ENCODE peak calls at places on chromosomes 12 and 14, in five cellular contexts. M, T, R, V and W are unnamed samples.

GRCh38 chr12:116480210-116480818 is 78.9 kb upstream of the MAP1LC3B2 start:
- DNase-seq in M (no peak), T (no peak), R (no peak), V (no peak), W (no peak)

GRCh38 chr12:52370906-52371608 is 3.8 kb upstream of the KRT85 start:
- DNase-seq in M (no peak), T (peak), R (no peak), V (no peak), W (peak)

GRCh38 chr14:68349900-68350323 is 443.0 kb downstream of the ZFP36L1 start:
- DNase-seq in M (no peak), T (no peak), R (no peak), V (no peak), W (no peak)

GRCh38 chr14:72962829-72963312 is 36.6 kb downstream of the DCAF4 start:
- DNase-seq in M (peak), T (no peak), R (peak), V (no peak), W (no peak)

GRCh38 chr14:70677324-70677723 is 35.6 kb downstream of the TTC9 start:
- DNase-seq in M (no peak), T (no peak), R (no peak), V (no peak), W (no peak)

GRCh38 chr12:51721281-51721940 is 127.1 kb downstream of the FIGNL2 start:
- DNase-seq in M (no peak), T (peak), R (peak), V (peak), W (no peak)

GRCh38 chr12:13000935-13001724 is 1.1 kb upstream of the HEBP1 start:
- DNase-seq in M (peak), T (peak), R (peak), V (peak), W (peak)

GRCh38 chr12:47095446-47096236 is 15.9 kb upstream of the AMIGO2 start:
- DNase-seq in M (peak), T (no peak), R (no peak), V (no peak), W (no peak)

GRCh38 chr12:91889970-91890369 is 255.7 kb downstream of the BTG1 start:
- DNase-seq in M (no peak), T (no peak), R (no peak), V (no peak), W (no peak)

GRCh38 chr12:120094485-120094884 is 22.1 kb downstream of the RAB35 start:
- DNase-seq in M (no peak), T (peak), R (no peak), V (no peak), W (no peak)

GRCh38 chr12:122880668-122881067 is 15.3 kb downstream of the VPS37B start:
- DNase-seq in M (no peak), T (no peak), R (peak), V (no peak), W (peak)

GRCh38 chr12:9820281-9820930 is 6.9 kb upstream of the KLRF1 start:
- DNase-seq in M (no peak), T (no peak), R (no peak), V (no peak), W (no peak)

GRCh38 chr14:103445783-103446182 is 60.6 kb downstream of the MARK3 start:
- DNase-seq in M (no peak), T (no peak), R (peak), V (no peak), W (no peak)

GRCh38 chr12:62192486-62193250 is 67.5 kb upstream of the USP15 start:
- DNase-seq in M (peak), T (peak), R (peak), V (peak), W (peak)
- H3K27ac ChIP-seq in M (no peak), T (no peak), R (no peak), V (no peak), W (no peak)

GRCh38 chr12:48119834-48120195 is 651 bp downstream of the PFKM start:
- DNase-seq in M (peak), T (no peak), R (peak), V (no peak), W (no peak)
- H3K27ac ChIP-seq in M (peak), T (peak), R (peak), V (no peak), W (peak)

GRCh38 chr12:23855813-23856212 is 93.7 kb downstream of the SOX5 start:
- DNase-seq in M (no peak), T (no peak), R (no peak), V (no peak), W (no peak)
- H3K27ac ChIP-seq in M (no peak), T (no peak), R (no peak), V (no peak), W (no peak)

DNA sequence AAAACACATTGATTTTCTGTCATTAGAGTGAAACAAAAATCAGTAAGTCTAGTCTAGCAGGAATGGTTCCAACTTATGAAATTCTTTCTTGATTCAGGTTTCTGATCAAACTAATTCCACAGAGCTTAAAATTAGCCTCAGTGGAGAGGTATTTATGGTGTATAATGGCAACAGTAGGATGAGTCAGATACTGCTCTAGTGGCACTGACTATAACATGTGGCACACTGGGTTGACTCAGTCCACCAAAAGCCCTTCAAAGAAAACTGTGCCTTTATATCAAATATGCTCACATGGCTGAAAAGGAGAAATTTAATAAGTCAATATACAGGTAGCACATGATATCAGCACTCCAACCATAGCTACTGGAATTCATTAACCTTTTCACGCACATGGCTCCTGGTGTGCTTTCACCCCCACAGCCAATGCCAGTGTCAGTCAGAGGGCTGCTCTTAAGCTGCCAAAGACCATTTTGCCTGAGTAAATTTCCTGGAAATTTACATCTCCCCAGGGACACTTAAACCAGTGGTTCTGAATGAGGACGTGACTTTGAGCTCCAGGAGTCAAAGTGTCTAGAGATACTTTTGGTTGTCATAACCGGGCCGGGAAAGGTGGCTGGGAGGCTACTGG is 21.7 kb upstream of the CATSPERB start:
- DNase-seq in M (peak), T (no peak), R (no peak), V (no peak), W (no peak)
- H3K27ac ChIP-seq in M (no peak), T (peak), R (no peak), V (no peak), W (no peak)